ENCODE peak calls at places on chromosomes 12 and 14, in five cellular contexts. G is keratinocyte; A is dorsolateral prefrontal cortex; V is stimulated activated CD4-positive, alpha-beta T cell treated with anti-CD3 and anti-CD28 coated beads, Interleukin-2, amount 100 ng/mL, for 4 hours; L is endodermal cell. W is an unnamed sample.

GRCh38 chr14:69500736-69501135 is 16.2 kb downstream of the PLEKHD1 start:
- DNase-seq in G (no peak), A (no peak), V (no peak), L (no peak), W (peak; percentile 16)

GRCh38 chr12:5817246-5817645 is 127.8 kb downstream of the ANO2 start:
- DNase-seq in G (no peak), A (no peak), V (no peak), L (no peak), W (no peak)

GRCh38 chr14:55274760-55275159 is 3.5 kb downstream of the FBXO34 start:
- DNase-seq in G (no peak), A (no peak), V (no peak), L (no peak), W (no peak)

GRCh38 chr14:66070542-66071319 is 415.4 kb upstream of the CCDC196 start:
- DNase-seq in G (no peak), A (no peak), V (peak; percentile 56), L (peak; percentile 97), W (peak; percentile 61)

GRCh38 chr14:61102549-61103466 is 121.8 kb downstream of the SLC38A6 start:
- DNase-seq in G (no peak), A (no peak), V (no peak), L (peak; percentile 60), W (no peak)

GRCh38 chr12:111424793-111425251 is 19.1 kb downstream of the SH2B3 start:
- DNase-seq in G (no peak), A (no peak), V (no peak), L (peak; percentile 94), W (no peak)

GRCh38 chr12:123077298-123078113 is 73.4 kb downstream of the PITPNM2 start:
- DNase-seq in G (no peak), A (no peak), V (no peak), L (no peak), W (no peak)

GRCh38 chr14:51304428-51304827 is 64.4 kb downstream of the TMX1 start:
- DNase-seq in G (no peak), A (no peak), V (no peak), L (no peak), W (no peak)

GRCh38 chr12:114668151-114668891 is 15.7 kb downstream of the TBX3 start:
- DNase-seq in G (peak; percentile 26), A (peak; percentile 45), V (no peak), L (peak; percentile 97), W (peak; percentile 89)

GRCh38 chr12:95237315-95237714 is 19.7 kb downstream of the VEZT start:
- DNase-seq in G (no peak), A (no peak), V (no peak), L (no peak), W (no peak)

GRCh38 chr14:89176090-89176757 is 240.8 kb downstream of the FOXN3 start:
- DNase-seq in G (no peak), A (no peak), V (no peak), L (no peak), W (no peak)

GRCh38 chr12:88520436-88520820 is 59.8 kb downstream of the KITLG start:
- DNase-seq in G (no peak), A (no peak), V (no peak), L (no peak), W (no peak)

GRCh38 chr12:113065126-113066007 is 8.8 kb downstream of the DTX1 start:
- DNase-seq in G (no peak), A (no peak), V (no peak), L (peak; percentile 96), W (no peak)

GRCh38 chr12:59087077-59087673 is 166.9 kb upstream of the LRIG3 start:
- DNase-seq in G (no peak), A (no peak), V (no peak), L (no peak), W (no peak)

GRCh38 chr12:53078425-53079225 is 565 bp downstream of the SPRYD3 start:
- DNase-seq in G (no peak), A (peak; percentile 37), V (peak; percentile 10), L (no peak), W (no peak)

GRCh38 chr14:64510825-64511679 is 6.5 kb downstream of the ZBTB1 start:
- DNase-seq in G (no peak), A (no peak), V (peak; percentile 50), L (peak; percentile 86), W (peak; percentile 87)

GRCh38 chr12:1947081-1947480 is 28.6 kb upstream of the CACNA2D4 start:
- DNase-seq in G (no peak), A (no peak), V (no peak), L (no peak), W (no peak)

GRCh38 chr14:32358781-32359180 is 29.7 kb downstream of the AKAP6 start:
- DNase-seq in G (no peak), A (no peak), V (no peak), L (no peak), W (no peak)

GRCh38 chr14:104882325-104882973 is 17.4 kb downstream of the CEP170B start:
- DNase-seq in G (peak; percentile 64), A (no peak), V (no peak), L (peak; percentile 91), W (peak; percentile 79)

GRCh38 chr12:126337556-126337955 is 1272.3 kb downstream of the AACS start:
- DNase-seq in G (no peak), A (no peak), V (no peak), L (no peak), W (no peak)

GRCh38 chr14:71238835-71239234 is 331.6 kb downstream of the PCNX1 start:
- DNase-seq in G (no peak), A (no peak), V (no peak), L (no peak), W (no peak)

GRCh38 chr14:69554500-69554899 is 20.2 kb downstream of the CCDC177 start:
- DNase-seq in G (no peak), A (no peak), V (no peak), L (no peak), W (no peak)

GRCh38 chr12:61367281-61367785 is 892.9 kb upstream of the USP15 start:
- DNase-seq in G (no peak), A (no peak), V (no peak), L (no peak), W (no peak)

GRCh38 chr12:121038861-121039654 is at the start of gene OASL:
- DNase-seq in G (no peak), A (no peak), V (peak; percentile 51), L (no peak), W (no peak)

GRCh38 chr14:43145361-43145760 is 1361.7 kb downstream of the FSCB start:
- DNase-seq in G (no peak), A (no peak), V (no peak), L (no peak), W (no peak)

GRCh38 chr12:45994736-45995135 is 4.4 kb upstream of the SCAF11 start:
- DNase-seq in G (no peak), A (peak; percentile 54), V (no peak), L (no peak), W (peak; percentile 32)

GRCh38 chr12:54034784-54035310 is 2.0 kb downstream of the HOXC5 start:
- DNase-seq in G (no peak), A (no peak), V (no peak), L (no peak), W (no peak)

GRCh38 chr14:90017371-90017770 is 44.4 kb upstream of the KCNK13 start:
- DNase-seq in G (no peak), A (no peak), V (no peak), L (no peak), W (no peak)

GRCh38 chr12:106135075-106135474 is 3.7 kb downstream of the NUAK1 start:
- DNase-seq in G (no peak), A (no peak), V (no peak), L (peak; percentile 66), W (no peak)

GRCh38 chr12:28963554-28963953 is 185.5 kb upstream of the FAR2 start:
- DNase-seq in G (peak; percentile 32), A (no peak), V (no peak), L (no peak), W (no peak)

GRCh38 chr14:35809597-35809996 is 502 bp upstream of the RALGAPA1 start:
- DNase-seq in G (no peak), A (no peak), V (no peak), L (no peak), W (no peak)

GRCh38 chr12:64691793-64692583 is 67.2 kb downstream of the GNS start:
- DNase-seq in G (no peak), A (no peak), V (no peak), L (no peak), W (no peak)

GRCh38 chr14:31752867-31753661 is 191.9 kb downstream of the NUBPL start:
- DNase-seq in G (no peak), A (no peak), V (no peak), L (no peak), W (no peak)

W was measured in posterior cingulate gyrus.